ENCODE peak calls at places on chromosomes 4 and X, in nine cellular contexts. S, C, V, L, B, J, F, K and G are unnamed samples.

GRCh38 chr4:94690851-94691254 is 66.9 kb upstream of the BMPR1B start:
- DNase-seq in S (peak; percentile 25), V (no peak), K (no peak), F (no peak), L (no peak), J (no peak), C (no peak), B (no peak), G (no peak)

GRCh38 chrX:1465261-1466231 is 12.8 kb upstream of the ASMTL start:
- DNase-seq in B (no peak), K (no peak), F (no peak), C (peak; percentile 17), V (no peak), L (no peak), J (no peak), S (no peak), G (no peak)

GRCh38 chrX:8453619-8454018 is 11.0 kb upstream of the VCX3B start:
- DNase-seq in S (no peak), B (no peak), L (no peak), F (no peak), J (no peak), K (no peak), V (no peak), C (no peak), G (no peak)

GRCh38 chrX:9291666-9292065 is 173.2 kb upstream of the TBL1X start:
- DNase-seq in L (no peak), S (no peak), F (no peak), K (no peak), V (peak; percentile 79), B (no peak), J (no peak), C (no peak), G (no peak)

GRCh38 chr4:76458829-76459228 is 23.8 kb downstream of the SHROOM3 start:
- DNase-seq in K (no peak), F (no peak), C (no peak), J (no peak), L (no peak), S (peak; percentile 61), B (no peak), V (peak; percentile 71), G (no peak)

GRCh38 chrX:38205037-38205436 is 15.6 kb downstream of the SRPX start:
- DNase-seq in F (no peak), S (no peak), B (no peak), V (no peak), L (no peak), K (no peak), J (no peak), C (no peak), G (no peak)

GRCh38 chrX:13837290-13837745 is 20.4 kb upstream of the GPM6B start:
- DNase-seq in J (no peak), B (no peak), C (no peak), V (peak; percentile 70), F (no peak), K (no peak), S (peak; percentile 9), L (no peak), G (no peak)

GRCh38 chr4:184385705-184386141 is 88.6 kb downstream of the IRF2 start:
- DNase-seq in F (no peak), K (no peak), J (peak; percentile 70), B (no peak), V (peak; percentile 53), L (no peak), S (no peak), C (peak; percentile 85), G (no peak)

GRCh38 chrX:24494544-24495113 is 29.5 kb downstream of the PDK3 start:
- DNase-seq in S (peak; percentile 87), C (no peak), V (no peak), J (no peak), K (no peak), L (no peak), B (no peak), F (no peak), G (no peak)

GRCh38 chrX:7146026-7146702 is 1.3 kb upstream of the STS start:
- DNase-seq in L (no peak), C (no peak), S (no peak), V (no peak), J (no peak), F (no peak), B (no peak), K (no peak), G (no peak)

GRCh38 chrX:40772290-40772689 is 36.9 kb upstream of the MED14 start:
- DNase-seq in B (peak; percentile 54), S (peak; percentile 84), L (no peak), C (no peak), K (no peak), F (no peak), V (no peak), J (no peak), G (no peak)

GRCh38 chr4:123804171-123804721 is 407.7 kb downstream of the SPRY1 start:
- DNase-seq in C (no peak), F (no peak), K (no peak), L (no peak), J (no peak), S (no peak), B (no peak), V (no peak), G (no peak)

GRCh38 chr4:61520688-61521160 is 320.6 kb downstream of the ADGRL3 start:
- DNase-seq in V (peak; percentile 50), J (no peak), K (no peak), B (no peak), L (no peak), S (peak; percentile 85), F (no peak), C (peak; percentile 65), G (no peak)

GRCh38 chrX:110087485-110088356 is 84.8 kb downstream of the TMEM164 start:
- DNase-seq in V (no peak), B (peak; percentile 43), K (no peak), C (no peak), S (peak; percentile 95), J (no peak), F (no peak), L (peak; percentile 78), G (peak; percentile 0)

GRCh38 chrX:152900937-152901445 is 3.1 kb downstream of the ZNF185 start:
- DNase-seq in K (no peak), V (no peak), L (no peak), J (no peak), C (no peak), S (no peak), F (no peak), B (no peak), G (no peak)

GRCh38 chrX:83759872-83760271 is 101.1 kb upstream of the CYLC1 start:
- DNase-seq in V (no peak), B (no peak), L (no peak), S (peak; percentile 0), C (no peak), F (no peak), J (no peak), K (no peak), G (no peak)

GRCh38 chr4:141815646-141816045 is 179.3 kb downstream of the IL15 start:
- DNase-seq in S (no peak), F (no peak), J (no peak), V (no peak), L (no peak), C (no peak), B (no peak), K (no peak), G (no peak)

GRCh38 chr4:128979934-128980333 is 113.4 kb downstream of the SCLT1 start:
- DNase-seq in K (no peak), S (peak; percentile 93), C (no peak), B (no peak), J (no peak), F (no peak), V (no peak), L (no peak), G (no peak)

DNA sequence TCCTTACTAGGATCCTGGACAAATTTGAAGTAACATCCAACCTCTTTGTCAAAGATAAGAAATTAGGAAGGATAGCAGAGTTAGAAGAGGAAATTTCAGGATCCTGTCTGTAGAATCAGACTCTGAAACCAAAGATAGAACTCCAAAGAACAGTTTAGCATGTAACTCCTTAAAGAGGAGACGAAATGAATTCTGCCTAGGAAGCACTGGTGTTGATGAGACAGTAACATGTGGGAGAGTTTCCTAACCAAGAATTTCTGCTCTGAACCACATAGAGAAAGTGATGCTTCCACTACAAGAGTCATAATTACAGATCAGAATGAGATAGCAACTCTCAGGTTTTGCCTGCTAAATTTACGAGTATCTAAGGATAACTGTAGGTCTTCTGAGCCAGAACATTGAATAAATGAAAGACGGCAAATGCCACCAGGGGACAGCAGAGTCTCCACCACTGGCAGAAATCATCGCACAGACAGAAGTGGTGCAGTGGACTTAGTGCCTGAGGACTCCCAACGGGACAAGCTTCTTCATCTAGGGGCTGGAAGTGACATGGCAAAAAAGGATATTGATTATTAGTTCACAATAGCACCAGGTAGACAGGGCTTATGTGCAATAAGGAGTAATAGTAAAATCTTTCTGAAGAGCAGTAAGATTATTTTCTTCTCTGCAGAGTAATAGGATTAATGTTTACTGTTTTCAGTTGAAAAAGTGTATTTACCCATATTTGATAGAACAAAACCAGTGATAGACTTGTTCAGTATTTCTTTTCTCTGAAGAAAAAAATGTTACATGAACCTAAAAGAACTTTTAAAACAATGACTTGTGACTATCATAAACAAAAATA is 6.7 kb upstream of the PPID start:
- DNase-seq in V (peak; percentile 84), K (peak; percentile 31), F (peak; percentile 35), C (peak; percentile 68), B (peak; percentile 61), L (peak; percentile 66), S (peak; percentile 65), J (peak; percentile 48), G (peak; percentile 66)
- TF ChIP-seq CTCF in V (peak; percentile 87), K (peak; percentile 77), F (peak; percentile 72), C (peak; percentile 73), B (peak; percentile 81), L (peak; percentile 86), S (peak; percentile 97), J (peak; percentile 94), G (peak; percentile 78)

DNA sequence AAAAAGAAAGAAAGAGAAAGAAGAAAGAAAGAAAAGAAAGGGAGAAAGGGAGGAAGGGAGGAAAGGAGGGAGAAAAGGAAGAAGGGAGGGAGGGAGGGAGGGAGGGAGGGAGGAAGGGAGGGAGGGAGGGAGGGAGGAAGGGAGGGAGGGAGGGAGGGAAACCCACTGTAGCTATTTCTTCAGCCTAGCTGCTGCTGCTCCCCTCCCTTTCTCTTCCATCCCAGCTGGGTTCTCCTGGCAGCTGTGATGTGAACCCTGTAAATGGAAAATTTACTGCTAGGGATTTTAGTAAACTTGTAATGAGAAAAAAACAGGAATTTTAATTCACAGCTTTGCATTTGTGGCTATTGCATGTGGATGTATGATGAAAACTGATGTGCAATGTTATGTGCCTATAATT is 8.0 kb downstream of the NR0B1 start:
- DNase-seq in J (no peak), B (no peak), V (no peak), S (no peak), F (no peak), L (no peak), C (no peak), K (no peak), G (no peak)
- H3K4me1 ChIP-seq in J (no peaks in the 10 kb centered on the region), B (no peaks in the 10 kb centered on the region), V (no peaks in the 10 kb centered on the region), S (no peaks in the 10 kb centered on the region), F (no peaks in the 10 kb centered on the region), L (no peaks in the 10 kb centered on the region), C (peaks cover 3% of the 10 kb centered on the region), K (no peaks in the 10 kb centered on the region), G (no peaks in the 10 kb centered on the region)

GRCh38 chrX:135543924-135544323 is 23.5 kb downstream of the INTS6L start:
- DNase-seq in K (no peak), J (no peak), V (peak; percentile 58), S (no peak), L (no peak), C (no peak), F (peak; percentile 2), B (no peak), G (peak; percentile 4)
- TF ChIP-seq CTCF in K (no peak), J (peak; percentile 20), V (peak; percentile 71), S (no peak), L (peak; percentile 8), C (no peak), F (peak; percentile 26), B (no peak), G (no peak)

GRCh38 chrX:132483523-132483922 is 5.3 kb downstream of the MBNL3 start:
- DNase-seq in C (no peak), S (no peak), F (no peak), K (no peak), J (no peak), B (no peak), V (no peak), L (no peak), G (no peak)
- H3K4me1 ChIP-seq in C (peaks cover 50% of the 10 kb centered on the region), S (no peaks in the 10 kb centered on the region), F (peaks cover 40% of the 10 kb centered on the region), K (no peaks in the 10 kb centered on the region), J (no peaks in the 10 kb centered on the region), B (no peaks in the 10 kb centered on the region), V (no peaks in the 10 kb centered on the region), L (no peaks in the 10 kb centered on the region), G (peaks cover 13% of the 10 kb centered on the region)